ENCODE peak calls at places on chromosomes 16 and 17, in ten cellular contexts. P is HFF-Myc; N is skeletal muscle cell; E is dorsolateral prefrontal cortex; Y is cardiac fibroblast; Z is kidney; S is body of pancreas; U is gastrocnemius medialis; D is CD4-positive, alpha-beta memory T cell; F is neural progenitor cell. W is an unnamed sample.
A peak's percentile ranks its signal among the peaks of the same experiment; 100 is the strongest.

GRCh38 chr17:55543709-55544108 is 32.5 kb upstream of the SMIM36 start:
- DNase-seq in P (no peak), F (no peak), N (no peak), D (no peak), U (no peak), S (no peak), Z (no peak), E (no peak), Y (no peak), W (no peak)

GRCh38 chr16:50265260-50265659 is 1.1 kb upstream of the ADCY7 start:
- DNase-seq in U (no peak), E (peak; percentile 35), F (no peak), Z (peak; percentile 39), Y (no peak), P (no peak), D (peak; percentile 51), N (no peak), S (peak; percentile 23), W (no peak)

GRCh38 chr17:62732125-62732524 is 76.0 kb downstream of the MARCHF10 start:
- DNase-seq in D (no peak), Z (no peak), P (no peak), F (no peak), Y (no peak), S (no peak), E (no peak), U (no peak), N (no peak), W (no peak)

GRCh38 chr16:19410435-19411153 is 7.1 kb upstream of the TMC5 start:
- DNase-seq in Z (no peak), S (peak; percentile 32), P (no peak), Y (no peak), U (no peak), E (no peak), F (peak; percentile 82), N (no peak), D (no peak), W (no peak)

GRCh38 chr17:49157784-49158183 is 25.2 kb downstream of the B4GALNT2 start:
- DNase-seq in Z (no peak), D (no peak), E (no peak), N (no peak), P (no peak), S (no peak), Y (peak; percentile 27), U (no peak), F (no peak), W (no peak)

GRCh38 chr16:55292491-55292890 is 31.5 kb upstream of the IRX6 start:
- DNase-seq in Z (no peak), N (no peak), F (peak; percentile 74), U (no peak), S (no peak), P (no peak), D (no peak), Y (no peak), E (no peak), W (no peak)

GRCh38 chr16:64543401-64543800 is 578.5 kb downstream of the CDH11 start:
- DNase-seq in Y (no peak), S (no peak), Z (no peak), U (no peak), P (peak; percentile 16), N (no peak), F (no peak), D (no peak), E (no peak), W (peak; percentile 15)

GRCh38 chr17:53924530-53925455 is 102.1 kb downstream of the KIF2B start:
- DNase-seq in E (no peak), N (no peak), Y (no peak), S (no peak), F (peak; percentile 36), P (no peak), Z (no peak), U (no peak), D (no peak), W (no peak)

GRCh38 chr17:45428050-45428953 is 4.4 kb downstream of the ARHGAP27 start:
- DNase-seq in P (no peak), D (peak; percentile 78), S (peak; percentile 83), Z (peak; percentile 90), F (peak; percentile 87), N (no peak), E (peak; percentile 79), Y (peak; percentile 64), U (peak; percentile 56), W (no peak)

GRCh38 chr17:45427181-45427835 is 5.4 kb downstream of the ARHGAP27 start:
- DNase-seq in S (no peak), Y (no peak), E (no peak), D (no peak), U (no peak), F (no peak), N (no peak), P (no peak), Z (peak; percentile 66), W (no peak)

GRCh38 chr17:45430006-45430737 is 2.5 kb downstream of the ARHGAP27 start:
- DNase-seq in E (no peak), Y (no peak), N (no peak), U (no peak), P (no peak), Z (peak; percentile 72), F (no peak), D (no peak), S (no peak), W (no peak)

GRCh38 chr17:45429338-45430005 is 3.2 kb downstream of the ARHGAP27 start:
- DNase-seq in U (no peak), Z (peak; percentile 80), S (peak; percentile 44), P (no peak), E (no peak), N (no peak), F (peak; percentile 69), Y (no peak), D (no peak), W (no peak)

GRCh38 chr17:45428954-45429337 is 3.7 kb downstream of the ARHGAP27 start:
- DNase-seq in Y (no peak), Z (peak; percentile 66), F (no peak), P (no peak), D (no peak), S (no peak), E (no peak), N (no peak), U (no peak), W (no peak)
- H3K4me3 ChIP-seq in Y (no peak overlapping the region), Z (no peak overlapping the region), F (peak overlapping the region; percentile 61), P (no peak overlapping the region), D (no peak overlapping the region), S (no peak overlapping the region), E (no peak overlapping the region), N (no peak overlapping the region), U (no peak overlapping the region), W (no peak overlapping the region)

GRCh38 chr16:85172465-85173071 is 60.3 kb upstream of the CIBAR2 start:
- DNase-seq in E (peak; percentile 58), U (peak; percentile 81), P (no peak), N (no peak), F (peak; percentile 69), D (no peak), Z (peak; percentile 74), S (peak; percentile 81), Y (no peak), W (no peak)

GRCh38 chr16:85173077-85173980 is 61.1 kb upstream of the CIBAR2 start:
- DNase-seq in E (no peak), F (peak; percentile 31), Y (peak; percentile 93), U (no peak), Z (peak; percentile 63), N (peak; percentile 76), S (no peak), D (no peak), P (no peak), W (no peak)

GRCh38 chr16:85174871-85175723 is 62.8 kb upstream of the CIBAR2 start:
- DNase-seq in N (no peak), Z (peak; percentile 67), P (no peak), F (no peak), S (no peak), Y (peak; percentile 42), U (no peak), E (no peak), D (no peak), W (no peak)

GRCh38 chr16:85175724-85176233 is 63.5 kb upstream of the CIBAR2 start:
- DNase-seq in Y (no peak), E (no peak), U (no peak), S (no peak), Z (peak; percentile 64), P (no peak), F (no peak), D (no peak), N (no peak), W (no peak)

DNA sequence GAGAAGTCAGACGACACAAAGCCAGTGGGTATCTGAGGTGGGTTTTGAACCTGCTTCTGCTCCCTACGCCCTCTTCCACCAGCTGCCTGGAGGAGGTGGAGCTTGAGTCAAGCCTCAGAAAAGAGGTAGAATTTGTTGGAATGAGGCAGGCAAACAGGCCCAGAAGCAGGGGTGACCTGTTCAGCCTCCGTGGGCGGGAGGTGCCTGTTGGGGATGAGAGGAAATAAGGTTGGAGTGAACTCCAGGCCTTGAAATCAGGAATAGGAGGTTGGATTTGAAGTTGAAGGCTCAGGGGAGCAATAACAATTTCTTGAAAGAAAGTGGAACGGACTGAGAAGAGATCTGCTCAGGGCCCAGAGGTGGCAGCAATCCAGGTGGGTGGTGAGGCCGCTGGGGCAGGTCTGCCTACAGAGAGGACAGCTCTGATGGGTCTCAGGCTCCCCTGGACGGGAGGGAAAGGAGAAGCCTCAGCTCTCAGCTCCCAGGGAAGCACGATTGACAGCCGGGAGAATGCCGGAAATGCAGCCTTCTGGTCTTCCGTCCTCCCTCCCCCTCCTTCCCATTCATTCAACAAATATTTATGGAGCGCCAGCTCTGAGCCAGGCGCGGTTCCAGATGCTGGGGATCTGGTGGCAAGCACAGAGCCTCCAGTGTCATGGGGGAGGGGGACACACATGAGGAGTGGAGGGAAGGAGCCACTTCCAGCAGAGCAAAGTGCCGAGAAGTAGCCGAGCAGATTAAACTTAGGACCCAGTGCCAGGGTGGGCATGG is 61.9 kb upstream of the CIBAR2 start:
- DNase-seq in F (peak; percentile 51), Z (peak; percentile 81), P (peak; percentile 78), U (peak; percentile 71), E (no peak), N (no peak), S (peak; percentile 68), Y (peak; percentile 80), D (no peak), W (peak; percentile 59)
- H3K4me3 ChIP-seq in F (no peak overlapping the region), Z (no peak overlapping the region), P (peak overlapping the region; percentile 70), U (peak overlapping the region; percentile 10), E (no peak overlapping the region), N (peak overlapping the region; percentile 59), S (no peak overlapping the region), Y (no peak overlapping the region), D (no peak overlapping the region), W (peak overlapping the region; percentile 23)

DNA sequence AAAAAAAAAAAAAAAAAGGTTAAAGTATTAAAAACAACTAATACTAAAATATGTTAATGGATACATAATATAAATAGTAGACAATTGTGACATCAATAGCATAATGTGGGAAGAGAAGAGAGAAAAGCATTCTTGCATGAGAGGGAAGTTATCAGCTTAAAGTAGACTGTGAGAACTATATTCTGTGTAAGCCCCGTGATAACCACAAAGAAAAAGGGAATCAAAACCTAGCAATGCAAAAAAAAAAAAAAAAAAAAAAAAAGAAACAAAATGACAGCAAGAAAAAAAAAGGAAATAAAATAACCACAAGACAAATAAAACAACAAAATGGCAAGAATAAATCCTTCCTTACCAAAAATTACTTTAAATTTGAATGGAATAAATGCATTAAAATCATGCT is 39.8 kb upstream of the MYLK3 start:
- DNase-seq in Z (no peak), U (no peak), N (no peak), F (no peak), P (no peak), Y (no peak), E (no peak), D (no peak), S (no peak), W (no peak)
- H3K4me3 ChIP-seq in Z (no peak overlapping the region), U (no peak overlapping the region), N (no peak overlapping the region), F (no peak overlapping the region), P (no peak overlapping the region), Y (no peak overlapping the region), E (no peak overlapping the region), D (no peak overlapping the region), S (no peak overlapping the region), W (no peak overlapping the region)

GRCh38 chr17:20103454-20104448 is 94.6 kb downstream of the SPECC1 start:
- DNase-seq in N (no peak), Z (no peak), U (no peak), Y (no peak), S (no peak), E (no peak), F (no peak), P (no peak), D (no peak), W (no peak)

GRCh38 chr17:20105539-20106291 is 96.6 kb downstream of the SPECC1 start:
- DNase-seq in N (no peak), Z (no peak), U (no peak), P (no peak), D (no peak), Y (no peak), S (no peak), E (no peak), F (no peak), W (no peak)

GRCh38 chr17:20111538-20111937 is 102.4 kb downstream of the SPECC1 start:
- DNase-seq in D (no peak), Z (no peak), N (no peak), F (no peak), E (no peak), S (no peak), Y (no peak), P (no peak), U (no peak), W (no peak)

GRCh38 chr17:20114466-20114865 is 105.3 kb downstream of the SPECC1 start:
- DNase-seq in Y (peak; percentile 83), F (no peak), D (no peak), S (no peak), N (peak; percentile 44), U (no peak), E (no peak), Z (no peak), P (no peak), W (no peak)

DNA sequence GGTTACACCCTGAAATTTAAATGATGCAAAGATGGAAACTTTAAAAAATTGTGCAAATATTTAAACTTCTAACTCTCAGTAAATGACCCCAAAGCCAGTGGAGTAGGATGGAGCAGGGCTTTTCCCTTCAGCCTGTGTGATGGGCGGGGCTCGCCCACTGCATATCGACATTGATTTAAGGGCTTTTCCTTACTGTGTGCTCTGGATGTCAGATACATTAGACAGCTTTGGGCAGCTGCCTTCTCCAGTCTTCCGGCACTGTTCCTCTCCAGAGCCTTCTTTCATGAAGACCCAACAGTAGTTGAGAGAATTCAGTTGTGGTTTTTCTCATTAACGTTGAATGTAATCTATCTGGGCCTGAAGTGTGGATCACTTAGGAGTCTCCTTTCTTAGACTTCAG is 100.0 kb downstream of the SPECC1 start:
- DNase-seq in F (no peak), E (no peak), D (no peak), Z (no peak), Y (no peak), S (no peak), N (no peak), U (no peak), P (no peak), W (no peak)
- H3K4me3 ChIP-seq in F (no peak overlapping the region), E (no peak overlapping the region), D (no peak overlapping the region), Z (no peak overlapping the region), Y (no peak overlapping the region), S (no peak overlapping the region), N (no peak overlapping the region), U (no peak overlapping the region), P (no peak overlapping the region), W (no peak overlapping the region)